ENCODE peak calls at places on chromosomes 2 and 18, in six cellular contexts. One of them, this sample, is unnamed. For H3K36me3 and H3K9me3, the result is how much of the 10 kb centered on the place peaks cover.

GRCh38 chr2:86020984-86021383 is 84.7 kb downstream of the POLR1A start:
- DNase-seq in hepatocyte: no peak
- DNase-seq in BE2C: no peak
- DNase-seq in cardiac muscle cell: peak
- DNase-seq in lower lobe of right lung: no peak
- DNase-seq in HepG2: no peak
- DNase-seq in this sample: no peak

GRCh38 chr2:6370753-6371152 is 495.0 kb downstream of the CMPK2 start:
- DNase-seq in hepatocyte: no peak
- DNase-seq in BE2C: no peak
- DNase-seq in cardiac muscle cell: no peak
- DNase-seq in lower lobe of right lung: no peak
- DNase-seq in HepG2: no peak
- DNase-seq in this sample: peak

GRCh38 chr2:189379287-189379630 is 62.0 kb upstream of the WDR75 start:
- DNase-seq in hepatocyte: peak
- DNase-seq in BE2C: no peak
- DNase-seq in cardiac muscle cell: peak
- DNase-seq in lower lobe of right lung: no peak
- DNase-seq in HepG2: no peak
- DNase-seq in this sample: no peak

GRCh38 chr18:69840445-69840844 is 107.2 kb downstream of the CD226 start:
- DNase-seq in hepatocyte: no peak
- DNase-seq in BE2C: no peak
- DNase-seq in cardiac muscle cell: peak
- DNase-seq in lower lobe of right lung: no peak
- DNase-seq in HepG2: no peak
- DNase-seq in this sample: no peak

GRCh38 chr2:31558401-31559295 is 22.1 kb downstream of the SRD5A2 start:
- DNase-seq in hepatocyte: no peak
- DNase-seq in BE2C: no peak
- DNase-seq in cardiac muscle cell: peak
- DNase-seq in lower lobe of right lung: no peak
- DNase-seq in HepG2: peak
- DNase-seq in this sample: no peak

GRCh38 chr2:18593496-18593895 is 4.1 kb upstream of the NT5C1B start:
- DNase-seq in hepatocyte: no peak
- DNase-seq in BE2C: no peak
- DNase-seq in cardiac muscle cell: no peak
- DNase-seq in lower lobe of right lung: no peak
- DNase-seq in HepG2: no peak
- DNase-seq in this sample: no peak

GRCh38 chr2:224103603-224104002 is 64.5 kb upstream of the SERPINE2 start:
- DNase-seq in hepatocyte: no peak
- DNase-seq in BE2C: no peak
- DNase-seq in cardiac muscle cell: no peak
- DNase-seq in lower lobe of right lung: no peak
- DNase-seq in HepG2: no peak
- DNase-seq in this sample: no peak

GRCh38 chr18:58505181-58505580 is 123.7 kb downstream of the ALPK2 start:
- DNase-seq in hepatocyte: no peak
- DNase-seq in BE2C: no peak
- DNase-seq in cardiac muscle cell: no peak
- DNase-seq in lower lobe of right lung: no peak
- DNase-seq in HepG2: no peak
- DNase-seq in this sample: no peak

GRCh38 chr2:3335001-3335400 is 42.6 kb downstream of the EIPR1 start:
- DNase-seq in hepatocyte: no peak
- DNase-seq in BE2C: no peak
- DNase-seq in cardiac muscle cell: no peak
- DNase-seq in lower lobe of right lung: no peak
- DNase-seq in HepG2: no peak
- DNase-seq in this sample: no peak

GRCh38 chr2:238314576-238314975 is 5.7 kb upstream of the TRAF3IP1 start:
- DNase-seq in hepatocyte: no peak
- DNase-seq in BE2C: no peak
- DNase-seq in cardiac muscle cell: no peak
- DNase-seq in lower lobe of right lung: no peak
- DNase-seq in HepG2: no peak
- DNase-seq in this sample: no peak

GRCh38 chr2:229734410-229734809 is 20.1 kb upstream of the DNER start:
- DNase-seq in hepatocyte: no peak
- DNase-seq in BE2C: no peak
- DNase-seq in cardiac muscle cell: no peak
- DNase-seq in lower lobe of right lung: no peak
- DNase-seq in HepG2: no peak
- DNase-seq in this sample: no peak

GRCh38 chr2:229733606-229734205 is 19.4 kb upstream of the DNER start:
- DNase-seq in hepatocyte: no peak
- DNase-seq in BE2C: no peak
- DNase-seq in cardiac muscle cell: no peak
- DNase-seq in lower lobe of right lung: no peak
- DNase-seq in HepG2: no peak
- DNase-seq in this sample: no peak

GRCh38 chr2:229732897-229733296 is 18.5 kb upstream of the DNER start:
- DNase-seq in hepatocyte: no peak
- DNase-seq in BE2C: no peak
- DNase-seq in cardiac muscle cell: no peak
- DNase-seq in lower lobe of right lung: no peak
- DNase-seq in HepG2: no peak
- DNase-seq in this sample: no peak

GRCh38 chr2:229731363-229731762 is 17.0 kb upstream of the DNER start:
- DNase-seq in hepatocyte: no peak
- DNase-seq in BE2C: no peak
- DNase-seq in cardiac muscle cell: no peak
- DNase-seq in lower lobe of right lung: no peak
- DNase-seq in HepG2: no peak
- DNase-seq in this sample: no peak

DNA sequence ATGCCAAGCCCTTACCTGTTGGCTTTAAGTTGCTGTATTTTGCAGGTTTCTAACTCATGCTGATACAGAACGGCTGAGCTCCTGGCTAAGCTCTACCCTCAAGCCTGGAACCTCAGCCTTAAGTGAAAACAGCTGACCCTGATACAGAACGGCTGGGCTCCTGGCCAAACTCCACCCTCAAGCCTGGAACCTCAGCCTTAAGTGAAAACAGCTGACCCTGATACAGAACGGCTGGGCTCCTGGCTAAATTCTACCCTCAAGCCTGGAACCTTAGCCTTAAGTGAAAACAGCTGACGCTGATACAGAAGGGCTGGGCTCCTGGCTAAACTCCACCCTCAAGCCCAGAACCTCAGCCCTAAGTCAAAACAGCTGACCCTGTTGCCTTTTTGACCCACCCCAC is 17.6 kb upstream of the DNER start:
- DNase-seq in hepatocyte: no peak
- DNase-seq in BE2C: peak
- DNase-seq in cardiac muscle cell: peak
- DNase-seq in lower lobe of right lung: no peak
- DNase-seq in HepG2: no peak
- DNase-seq in this sample: no peak
- H3K36me3 ChIP-seq in hepatocyte: under half
- H3K36me3 ChIP-seq in BE2C: under half
- H3K36me3 ChIP-seq in cardiac muscle cell: under half
- H3K36me3 ChIP-seq in lower lobe of right lung: under half
- H3K36me3 ChIP-seq in HepG2: under half
- H3K36me3 ChIP-seq in this sample: under half

DNA sequence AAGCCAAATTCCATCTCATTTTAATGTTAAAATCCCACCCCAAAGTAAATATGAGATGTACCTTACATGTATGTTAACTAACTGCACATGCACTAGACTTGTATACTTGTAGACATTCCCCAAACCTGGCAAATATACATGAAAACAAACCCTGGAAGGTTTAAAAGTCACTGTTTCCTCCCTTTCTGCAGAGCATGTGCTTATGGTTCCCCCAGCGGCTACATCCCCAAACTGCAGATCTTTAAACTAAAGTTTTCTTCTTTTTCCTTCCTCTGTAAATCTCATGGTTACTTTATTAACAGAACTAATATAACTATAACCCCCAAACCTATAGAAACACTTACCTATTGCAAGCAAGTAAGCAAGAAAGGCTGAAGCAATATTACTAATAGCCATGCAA is 731.5 kb downstream of the LRP1B start:
- DNase-seq in hepatocyte: peak
- DNase-seq in BE2C: no peak
- DNase-seq in cardiac muscle cell: peak
- DNase-seq in lower lobe of right lung: no peak
- DNase-seq in HepG2: peak
- DNase-seq in this sample: no peak
- TF ChIP-seq CTCF in hepatocyte: peak
- TF ChIP-seq CTCF in BE2C: no peak
- TF ChIP-seq CTCF in cardiac muscle cell: peak
- TF ChIP-seq CTCF in lower lobe of right lung: no peak
- TF ChIP-seq CTCF in HepG2: peak
- TF ChIP-seq CTCF in this sample: no peak

GRCh38 chr2:160180172-160180571 is 19.9 kb downstream of the ITGB6 start:
- DNase-seq in hepatocyte: no peak
- DNase-seq in BE2C: no peak
- DNase-seq in cardiac muscle cell: no peak
- DNase-seq in lower lobe of right lung: no peak
- DNase-seq in HepG2: no peak
- DNase-seq in this sample: no peak
- H3K9me3 ChIP-seq in hepatocyte: under half
- H3K9me3 ChIP-seq in BE2C: under half
- H3K9me3 ChIP-seq in cardiac muscle cell: under half
- H3K9me3 ChIP-seq in lower lobe of right lung: under half
- H3K9me3 ChIP-seq in HepG2: under half
- H3K9me3 ChIP-seq in this sample: under half

GRCh38 chr2:26186371-26186770 is 13.5 kb downstream of the GAREM2 start:
- DNase-seq in hepatocyte: no peak
- DNase-seq in BE2C: no peak
- DNase-seq in cardiac muscle cell: no peak
- DNase-seq in lower lobe of right lung: no peak
- DNase-seq in HepG2: no peak
- DNase-seq in this sample: no peak
- H3K36me3 ChIP-seq in hepatocyte: under half
- H3K36me3 ChIP-seq in BE2C: under half
- H3K36me3 ChIP-seq in cardiac muscle cell: under half
- H3K36me3 ChIP-seq in lower lobe of right lung: under half
- H3K36me3 ChIP-seq in HepG2: under half
- H3K36me3 ChIP-seq in this sample: half or more

DNA sequence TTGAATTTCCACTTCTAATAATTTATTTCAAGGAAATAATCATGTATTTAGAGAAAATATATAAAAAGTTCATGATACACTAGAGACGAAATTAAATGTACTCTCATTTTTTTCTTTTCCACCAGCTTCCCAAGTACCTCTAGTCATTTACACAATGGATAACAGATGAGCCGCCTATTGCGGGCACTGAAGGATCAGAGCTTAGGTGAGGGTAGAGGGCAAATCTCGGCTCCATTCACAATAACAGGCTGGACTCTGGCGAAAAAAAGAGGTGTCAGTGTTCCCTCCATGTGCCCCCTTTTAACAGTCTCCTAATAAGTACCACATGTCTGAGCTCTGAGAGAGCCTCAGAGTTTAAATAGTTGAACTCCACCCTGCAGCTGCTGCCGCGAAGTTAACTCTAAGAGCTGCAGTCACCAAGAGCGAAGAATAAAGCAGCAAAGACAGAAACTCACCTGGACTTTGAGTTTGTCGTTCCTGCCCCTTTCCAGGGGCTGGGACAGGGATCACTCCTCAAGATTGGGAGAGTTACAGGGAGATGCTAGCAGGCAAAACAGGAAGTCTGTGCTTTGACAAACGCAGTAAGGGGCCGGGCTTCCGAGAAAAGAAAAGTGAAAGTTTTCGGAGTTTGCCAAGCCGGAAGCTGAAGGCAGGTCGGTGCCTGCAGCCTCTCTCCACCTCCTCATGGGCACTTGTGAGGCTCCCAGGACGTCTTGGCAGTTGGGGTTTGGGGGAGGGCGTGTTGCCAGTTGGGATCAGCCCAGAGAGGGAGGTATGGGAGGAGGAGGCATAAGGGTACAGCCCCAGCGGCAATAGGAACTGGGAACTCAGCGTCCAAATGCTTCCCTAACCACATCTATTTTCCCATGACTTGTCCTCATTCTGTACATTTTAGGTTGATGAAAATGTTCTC is at the start of gene SP110:
- DNase-seq in hepatocyte: peak
- DNase-seq in BE2C: peak
- DNase-seq in cardiac muscle cell: peak
- DNase-seq in lower lobe of right lung: peak
- DNase-seq in HepG2: peak
- DNase-seq in this sample: no peak
- TF ChIP-seq CTCF in hepatocyte: no peak
- TF ChIP-seq CTCF in BE2C: no peak
- TF ChIP-seq CTCF in cardiac muscle cell: no peak
- TF ChIP-seq CTCF in lower lobe of right lung: no peak
- TF ChIP-seq CTCF in HepG2: no peak
- TF ChIP-seq CTCF in this sample: no peak